ENCODE peak calls at places on chromosomes 6 and 20, in seven cellular contexts. P is ovary, J is A549, D is lower leg skin, O is endothelial cell of umbilical vein, Y is stomach, X is tibial nerve. R is an unnamed sample.

GRCh38 chr6:95203153-95203754 is 374.1 kb upstream of the MANEA start:
- DNase-seq in J (no peak), Y (no peak), P (no peak), O (peak), X (no peak), D (no peak), R (no peak)

GRCh38 chr6:169589699-169590257 is 112.1 kb downstream of the WDR27 start:
- DNase-seq in P (no peak), X (no peak), D (no peak), O (peak), Y (no peak), J (no peak), R (no peak)

GRCh38 chr20:37902504-37903313 is at the start of gene VSTM2L:
- DNase-seq in O (no peak), Y (peak), J (peak), X (no peak), P (no peak), D (no peak), R (no peak)

GRCh38 chr6:3023663-3024483 is 24.2 kb downstream of the NQO2 start:
- DNase-seq in O (peak), X (peak), Y (peak), D (peak), J (peak), P (peak), R (peak)

GRCh38 chr6:113980937-113981554 is 10.1 kb upstream of the HDAC2 start:
- DNase-seq in D (no peak), J (peak), Y (no peak), X (no peak), P (no peak), O (peak), R (no peak)

GRCh38 chr6:18601515-18602035 is 214.4 kb downstream of the RNF144B start:
- DNase-seq in O (no peak), Y (no peak), X (no peak), P (no peak), D (no peak), J (no peak), R (no peak)

GRCh38 chr20:15799871-15800270 is 773.4 kb downstream of the KIF16B start:
- DNase-seq in X (no peak), O (no peak), Y (no peak), J (no peak), P (no peak), D (no peak), R (no peak)

GRCh38 chr6:111980168-111980567 is 73.7 kb upstream of the CCN6 start:
- DNase-seq in O (no peak), X (no peak), P (peak), D (no peak), Y (no peak), J (no peak), R (no peak)

DNA sequence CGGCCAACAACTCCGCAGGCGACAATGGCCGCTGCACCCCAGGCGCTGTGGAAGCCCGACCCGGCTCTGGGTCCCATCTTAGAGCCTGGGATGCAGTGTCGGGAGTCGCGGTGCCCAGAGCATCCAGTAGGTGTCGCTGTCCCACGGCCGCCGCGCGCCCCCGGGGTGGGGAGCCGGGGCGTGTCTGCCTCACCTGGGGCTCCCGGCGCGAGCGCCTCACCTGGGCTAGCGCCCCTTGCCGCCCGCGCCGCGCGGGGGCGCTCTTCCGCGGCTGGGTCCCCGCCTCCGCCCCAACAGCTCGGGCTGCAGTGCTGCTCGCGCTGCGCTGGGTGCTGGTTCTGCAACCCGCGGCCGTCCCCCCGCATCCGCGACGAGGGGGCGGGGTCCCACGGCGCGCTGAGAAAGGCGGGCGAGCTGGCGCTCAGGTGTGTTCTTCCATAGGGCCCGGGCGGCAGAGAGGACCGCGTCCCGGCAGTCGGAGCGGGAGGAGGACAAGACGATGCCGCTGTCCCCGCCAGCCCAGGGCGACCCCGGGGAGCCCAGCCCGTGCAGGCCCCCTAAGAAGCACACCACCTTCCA is at the start of gene CRYBG1:
- DNase-seq in X (no peak), O (peak), Y (peak), P (peak), J (peak), D (peak), R (peak)
- TF ChIP-seq POLR2A in X (no peak), O (no peak), Y (no peak), P (no peak), J (no peak), D (no peak), R (no peak)

GRCh38 chr20:48849779-48850178 is 22.0 kb upstream of the PREX1 start:
- DNase-seq in X (no peak), D (no peak), J (no peak), Y (no peak), O (no peak), P (no peak), R (no peak)

GRCh38 chr20:48845721-48846306 is 18.0 kb upstream of the PREX1 start:
- DNase-seq in Y (no peak), X (no peak), O (peak), D (no peak), P (no peak), J (no peak), R (no peak)

GRCh38 chr20:48845000-48845399 is 17.2 kb upstream of the PREX1 start:
- DNase-seq in J (no peak), D (no peak), Y (no peak), X (no peak), O (no peak), P (no peak), R (no peak)

GRCh38 chr20:48847498-48848205 is 19.9 kb upstream of the PREX1 start:
- DNase-seq in P (no peak), D (no peak), O (no peak), X (no peak), J (no peak), Y (no peak), R (no peak)

GRCh38 chr20:48846516-48847492 is 19.0 kb upstream of the PREX1 start:
- DNase-seq in P (no peak), D (no peak), J (no peak), X (no peak), Y (no peak), O (peak), R (no peak)
- TF ChIP-seq POLR2A in P (no peak), D (no peak), J (no peak), X (no peak), Y (no peak), O (no peak), R (no peak)

GRCh38 chr6:35920793-35921732 is at the start of gene SRPK1:
- DNase-seq in J (peak), P (peak), Y (peak), D (peak), O (peak), X (peak), R (peak)
- TF ChIP-seq POLR2A in J (peak), P (no peak), Y (no peak), D (no peak), O (peak), X (peak), R (peak)

DNA sequence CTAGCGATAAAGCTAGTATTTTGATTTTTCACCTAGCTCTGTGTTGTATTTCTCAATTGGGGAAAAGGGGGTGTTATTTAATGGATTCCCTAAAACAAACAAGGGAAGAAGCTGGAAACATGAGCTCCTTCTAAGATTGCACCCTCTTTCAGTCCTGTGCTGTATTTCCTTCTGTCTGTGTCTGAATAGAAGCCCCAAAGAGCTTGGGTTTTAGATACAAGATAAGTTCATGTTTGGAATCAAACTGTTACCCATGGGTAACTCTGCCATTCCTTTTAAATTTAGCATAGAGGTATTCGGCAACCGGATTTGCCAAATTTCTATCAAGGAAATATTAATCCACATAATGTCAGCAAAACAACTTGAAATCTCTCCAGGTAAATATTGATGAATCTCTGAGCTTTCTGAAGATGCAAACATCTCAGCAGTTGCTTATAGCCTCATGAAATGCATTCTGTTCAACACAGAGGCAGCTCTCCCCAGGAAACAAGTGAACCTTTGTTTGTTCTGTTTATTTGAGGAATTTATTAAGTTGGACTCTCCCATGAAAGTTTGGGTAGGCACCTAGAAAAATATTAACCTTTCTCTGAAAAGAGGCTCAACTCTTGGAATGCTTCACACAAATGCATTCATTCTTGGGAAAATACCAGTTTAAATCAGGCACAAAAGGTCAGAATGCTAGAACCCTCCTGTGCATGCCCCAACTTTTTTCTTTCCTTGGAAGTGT is 9.9 kb upstream of the SCGN start:
- DNase-seq in J (no peak), P (no peak), X (no peak), D (no peak), Y (no peak), O (no peak), R (no peak)
- TF ChIP-seq POLR2A in J (no peak), P (no peak), X (no peak), D (no peak), Y (no peak), O (no peak), R (no peak)

GRCh38 chr20:53947501-53948195 is 122.7 kb downstream of the BCAS1 start:
- DNase-seq in X (no peak), Y (no peak), P (no peak), D (no peak), O (no peak), J (no peak), R (no peak)

GRCh38 chr20:53948383-53949318 is 121.7 kb downstream of the BCAS1 start:
- DNase-seq in O (no peak), P (no peak), J (no peak), Y (no peak), D (no peak), X (no peak), R (no peak)

GRCh38 chr20:53950578-53950977 is 119.8 kb downstream of the BCAS1 start:
- DNase-seq in J (no peak), O (no peak), P (no peak), X (no peak), D (no peak), Y (no peak), R (no peak)

GRCh38 chr20:53950031-53950430 is 120.4 kb downstream of the BCAS1 start:
- DNase-seq in O (no peak), D (no peak), P (no peak), X (no peak), J (no peak), Y (no peak), R (no peak)

GRCh38 chr20:53949319-53949839 is 121.0 kb downstream of the BCAS1 start:
- DNase-seq in Y (peak), J (no peak), X (no peak), D (peak), O (peak), P (no peak), R (no peak)
- TF ChIP-seq POLR2A in Y (no peak), J (no peak), X (no peak), D (no peak), O (no peak), P (no peak), R (no peak)

DNA sequence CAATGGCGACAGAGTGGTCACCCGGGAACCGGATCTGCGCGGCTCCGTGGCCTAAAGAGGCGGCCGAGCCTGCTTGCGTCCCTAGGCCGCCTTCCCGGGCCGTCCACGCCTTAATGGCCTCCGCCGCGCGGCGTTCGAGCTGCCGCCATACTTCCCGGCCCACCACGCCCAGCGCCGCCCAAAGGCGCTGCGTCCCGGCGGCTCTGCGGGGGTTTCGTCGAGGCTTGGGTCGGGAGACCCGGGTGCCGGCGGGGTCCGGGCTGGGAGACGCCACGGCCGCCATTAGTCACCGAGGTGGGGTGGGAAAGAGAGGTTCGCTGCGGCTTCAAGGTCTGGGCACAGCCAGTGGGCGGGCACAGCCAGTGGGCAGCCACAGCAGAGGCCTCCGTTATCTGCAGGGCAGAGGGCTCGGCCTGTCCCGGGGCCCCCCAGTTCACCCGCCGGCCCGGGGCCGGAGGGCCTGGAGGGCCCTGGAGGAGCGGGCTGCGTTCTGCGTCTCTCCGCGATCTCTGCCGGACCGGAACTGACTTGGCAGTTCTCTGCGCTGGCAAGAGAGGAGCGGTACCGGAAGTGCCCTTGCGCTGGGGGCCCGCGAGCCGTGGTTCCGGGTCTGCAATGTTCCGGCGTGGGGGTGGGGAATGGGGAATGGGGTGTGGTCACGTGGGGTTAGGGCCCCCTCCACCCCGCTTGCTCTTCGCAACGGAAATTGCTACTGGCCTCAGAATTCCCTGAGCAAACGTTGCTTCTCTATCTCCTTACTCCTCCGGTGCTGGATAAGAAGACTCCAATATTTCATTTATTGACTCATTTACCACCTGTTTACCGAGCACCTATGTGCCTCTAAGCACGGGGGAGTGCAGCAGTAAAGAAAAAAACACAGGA is 82.3 kb downstream of the CNBD2 start:
- DNase-seq in J (peak), P (peak), O (peak), D (peak), Y (peak), X (peak), R (peak)
- TF ChIP-seq POLR2A in J (peak), P (peak), O (peak), D (peak), Y (peak), X (peak), R (peak)

R was measured in gastrocnemius medialis.